ENCODE peak calls at places on chromosomes 3 and 15, in five cellular contexts. One of them, this sample, is unnamed.

GRCh38 chr3:63937661-63938651 is 25.8 kb upstream of the SCAANT1 start:
- DNase-seq in stomach: peak
- DNase-seq in AG10803: no peak
- DNase-seq in fibroblast of lung: no peak
- DNase-seq in GM12865: peak
- DNase-seq in this sample: no peak

GRCh38 chr3:107523361-107524213 is 825 bp downstream of the BBX start:
- DNase-seq in stomach: peak
- DNase-seq in AG10803: peak
- DNase-seq in fibroblast of lung: peak
- DNase-seq in GM12865: peak
- DNase-seq in this sample: peak

GRCh38 chr3:125350597-125350996 is 24.5 kb downstream of the ZNF148 start:
- DNase-seq in stomach: no peak
- DNase-seq in AG10803: no peak
- DNase-seq in fibroblast of lung: no peak
- DNase-seq in GM12865: peak
- DNase-seq in this sample: no peak

GRCh38 chr3:122942241-122942640 is 85.3 kb downstream of the SEMA5B start:
- DNase-seq in stomach: no peak
- DNase-seq in AG10803: no peak
- DNase-seq in fibroblast of lung: no peak
- DNase-seq in GM12865: no peak
- DNase-seq in this sample: no peak

GRCh38 chr3:142652826-142653292 is 56.7 kb downstream of the PLS1 start:
- DNase-seq in stomach: no peak
- DNase-seq in AG10803: no peak
- DNase-seq in fibroblast of lung: peak
- DNase-seq in GM12865: no peak
- DNase-seq in this sample: no peak

GRCh38 chr15:27271258-27271657 is 300.3 kb downstream of the GABRG3 start:
- DNase-seq in stomach: no peak
- DNase-seq in AG10803: no peak
- DNase-seq in fibroblast of lung: no peak
- DNase-seq in GM12865: no peak
- DNase-seq in this sample: no peak

GRCh38 chr3:179729086-179729485 is 76.2 kb downstream of the USP13 start:
- DNase-seq in stomach: no peak
- DNase-seq in AG10803: no peak
- DNase-seq in fibroblast of lung: no peak
- DNase-seq in GM12865: no peak
- DNase-seq in this sample: no peak

GRCh38 chr15:92074646-92075045 is 221.1 kb downstream of the SLCO3A1 start:
- DNase-seq in stomach: no peak
- DNase-seq in AG10803: peak
- DNase-seq in fibroblast of lung: peak
- DNase-seq in GM12865: no peak
- DNase-seq in this sample: no peak

GRCh38 chr15:93485922-93486327 is 396.9 kb upstream of the RGMA start:
- DNase-seq in stomach: peak
- DNase-seq in AG10803: no peak
- DNase-seq in fibroblast of lung: peak
- DNase-seq in GM12865: no peak
- DNase-seq in this sample: no peak

GRCh38 chr3:13017361-13018038 is 55.7 kb downstream of the IQSEC1 start:
- DNase-seq in stomach: no peak
- DNase-seq in AG10803: no peak
- DNase-seq in fibroblast of lung: no peak
- DNase-seq in GM12865: no peak
- DNase-seq in this sample: no peak

GRCh38 chr3:13018561-13019242 is 54.5 kb downstream of the IQSEC1 start:
- DNase-seq in stomach: no peak
- DNase-seq in AG10803: no peak
- DNase-seq in fibroblast of lung: no peak
- DNase-seq in GM12865: no peak
- DNase-seq in this sample: no peak

GRCh38 chr3:13016726-13017255 is 56.4 kb downstream of the IQSEC1 start:
- DNase-seq in stomach: no peak
- DNase-seq in AG10803: no peak
- DNase-seq in fibroblast of lung: no peak
- DNase-seq in GM12865: no peak
- DNase-seq in this sample: no peak

GRCh38 chr3:13019243-13019701 is 54.0 kb downstream of the IQSEC1 start:
- DNase-seq in stomach: no peak
- DNase-seq in AG10803: peak
- DNase-seq in fibroblast of lung: peak
- DNase-seq in GM12865: no peak
- DNase-seq in this sample: peak

GRCh38 chr3:13018039-13018431 is 55.2 kb downstream of the IQSEC1 start:
- DNase-seq in stomach: no peak
- DNase-seq in AG10803: peak
- DNase-seq in fibroblast of lung: no peak
- DNase-seq in GM12865: no peak
- DNase-seq in this sample: no peak
- H3K4me3 ChIP-seq in stomach: no peak
- H3K4me3 ChIP-seq in AG10803: no peak
- H3K4me3 ChIP-seq in fibroblast of lung: no peak
- H3K4me3 ChIP-seq in GM12865: no peak
- H3K4me3 ChIP-seq in this sample: no peak

DNA sequence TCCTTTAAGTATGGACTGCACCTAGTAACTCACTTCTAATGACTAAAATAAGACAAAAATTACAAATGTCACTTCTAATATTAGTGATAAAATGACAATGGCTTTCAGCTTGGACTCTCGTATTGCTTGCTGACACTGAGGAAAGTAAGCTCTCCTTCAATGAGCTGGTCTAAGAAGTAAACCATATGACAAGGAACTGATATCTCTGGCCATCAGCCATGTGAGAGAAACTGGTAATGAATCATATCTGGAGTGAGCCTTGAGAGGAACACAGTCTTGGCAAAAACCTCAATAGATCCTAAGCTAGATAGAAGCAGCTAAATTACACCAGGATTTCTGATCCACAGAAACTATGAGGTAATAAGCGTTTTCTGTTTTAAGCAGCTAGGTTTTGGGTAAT is 1575.1 kb downstream of the OTOL1 start:
- DNase-seq in stomach: no peak
- DNase-seq in AG10803: no peak
- DNase-seq in fibroblast of lung: peak
- DNase-seq in GM12865: no peak
- DNase-seq in this sample: peak
- H3K4me3 ChIP-seq in stomach: no peak
- H3K4me3 ChIP-seq in AG10803: no peak
- H3K4me3 ChIP-seq in fibroblast of lung: no peak
- H3K4me3 ChIP-seq in GM12865: no peak
- H3K4me3 ChIP-seq in this sample: no peak

GRCh38 chr15:79209690-79210089 is 72.8 kb upstream of the ANKRD34C start:
- DNase-seq in stomach: no peak
- DNase-seq in AG10803: no peak
- DNase-seq in fibroblast of lung: no peak
- DNase-seq in GM12865: no peak
- DNase-seq in this sample: no peak
- H3K4me3 ChIP-seq in stomach: no peak
- H3K4me3 ChIP-seq in AG10803: no peak
- H3K4me3 ChIP-seq in fibroblast of lung: no peak
- H3K4me3 ChIP-seq in GM12865: no peak
- H3K4me3 ChIP-seq in this sample: no peak

GRCh38 chr3:97487587-97487986 is 277.0 kb upstream of the ARL6 start:
- DNase-seq in stomach: no peak
- DNase-seq in AG10803: no peak
- DNase-seq in fibroblast of lung: no peak
- DNase-seq in GM12865: no peak
- DNase-seq in this sample: no peak
- H3K4me3 ChIP-seq in stomach: no peak
- H3K4me3 ChIP-seq in AG10803: no peak
- H3K4me3 ChIP-seq in fibroblast of lung: no peak
- H3K4me3 ChIP-seq in GM12865: no peak
- H3K4me3 ChIP-seq in this sample: no peak

GRCh38 chr15:74422370-74422722 is 11.4 kb downstream of the SEMA7A start:
- DNase-seq in stomach: no peak
- DNase-seq in AG10803: no peak
- DNase-seq in fibroblast of lung: no peak
- DNase-seq in GM12865: no peak
- DNase-seq in this sample: no peak
- H3K4me3 ChIP-seq in stomach: no peak
- H3K4me3 ChIP-seq in AG10803: no peak
- H3K4me3 ChIP-seq in fibroblast of lung: no peak
- H3K4me3 ChIP-seq in GM12865: peak
- H3K4me3 ChIP-seq in this sample: no peak

GRCh38 chr3:187292186-187292585 is 649 bp upstream of the MASP1 start:
- DNase-seq in stomach: no peak
- DNase-seq in AG10803: peak
- DNase-seq in fibroblast of lung: no peak
- DNase-seq in GM12865: no peak
- DNase-seq in this sample: no peak

GRCh38 chr3:187292631-187293513 is 1.3 kb upstream of the MASP1 start:
- DNase-seq in stomach: no peak
- DNase-seq in AG10803: peak
- DNase-seq in fibroblast of lung: peak
- DNase-seq in GM12865: no peak
- DNase-seq in this sample: peak

GRCh38 chr3:187293977-187294376 is 2.4 kb upstream of the MASP1 start:
- DNase-seq in stomach: no peak
- DNase-seq in AG10803: peak
- DNase-seq in fibroblast of lung: no peak
- DNase-seq in GM12865: no peak
- DNase-seq in this sample: no peak

GRCh38 chr3:187291512-187292132 is at the start of gene MASP1:
- DNase-seq in stomach: no peak
- DNase-seq in AG10803: peak
- DNase-seq in fibroblast of lung: peak
- DNase-seq in GM12865: no peak
- DNase-seq in this sample: peak

GRCh38 chr3:187293514-187293870 is 2.0 kb upstream of the MASP1 start:
- DNase-seq in stomach: no peak
- DNase-seq in AG10803: peak
- DNase-seq in fibroblast of lung: no peak
- DNase-seq in GM12865: no peak
- DNase-seq in this sample: no peak
- H3K4me3 ChIP-seq in stomach: no peak
- H3K4me3 ChIP-seq in AG10803: peak
- H3K4me3 ChIP-seq in fibroblast of lung: no peak
- H3K4me3 ChIP-seq in GM12865: no peak
- H3K4me3 ChIP-seq in this sample: no peak

GRCh38 chr15:77070180-77070499 is 769 bp downstream of the TSPAN3 start:
- DNase-seq in stomach: no peak
- DNase-seq in AG10803: no peak
- DNase-seq in fibroblast of lung: no peak
- DNase-seq in GM12865: no peak
- DNase-seq in this sample: no peak

GRCh38 chr15:77074350-77074749 is 3.4 kb upstream of the TSPAN3 start:
- DNase-seq in stomach: no peak
- DNase-seq in AG10803: no peak
- DNase-seq in fibroblast of lung: no peak
- DNase-seq in GM12865: no peak
- DNase-seq in this sample: no peak

GRCh38 chr15:77069521-77070121 is 1.3 kb downstream of the TSPAN3 start:
- DNase-seq in stomach: peak
- DNase-seq in AG10803: no peak
- DNase-seq in fibroblast of lung: no peak
- DNase-seq in GM12865: no peak
- DNase-seq in this sample: no peak

GRCh38 chr15:77070500-77071337 is at the start of gene TSPAN3:
- DNase-seq in stomach: peak
- DNase-seq in AG10803: peak
- DNase-seq in fibroblast of lung: peak
- DNase-seq in GM12865: peak
- DNase-seq in this sample: peak

GRCh38 chr15:77071338-77072223 is 672 bp upstream of the TSPAN3 start:
- DNase-seq in stomach: no peak
- DNase-seq in AG10803: peak
- DNase-seq in fibroblast of lung: no peak
- DNase-seq in GM12865: no peak
- DNase-seq in this sample: no peak
- H3K4me3 ChIP-seq in stomach: peak
- H3K4me3 ChIP-seq in AG10803: peak
- H3K4me3 ChIP-seq in fibroblast of lung: no peak
- H3K4me3 ChIP-seq in GM12865: no peak
- H3K4me3 ChIP-seq in this sample: no peak

GRCh38 chr3:56975562-56975961 is 84.9 kb upstream of the SPATA12 start:
- DNase-seq in stomach: no peak
- DNase-seq in AG10803: peak
- DNase-seq in fibroblast of lung: peak
- DNase-seq in GM12865: no peak
- DNase-seq in this sample: no peak

GRCh38 chr3:56976666-56977560 is 83.6 kb upstream of the SPATA12 start:
- DNase-seq in stomach: no peak
- DNase-seq in AG10803: peak
- DNase-seq in fibroblast of lung: peak
- DNase-seq in GM12865: no peak
- DNase-seq in this sample: peak

GRCh38 chr3:56977561-56977889 is 82.9 kb upstream of the SPATA12 start:
- DNase-seq in stomach: no peak
- DNase-seq in AG10803: no peak
- DNase-seq in fibroblast of lung: no peak
- DNase-seq in GM12865: no peak
- DNase-seq in this sample: no peak

GRCh38 chr3:56971816-56972215 is 88.6 kb upstream of the SPATA12 start:
- DNase-seq in stomach: no peak
- DNase-seq in AG10803: no peak
- DNase-seq in fibroblast of lung: no peak
- DNase-seq in GM12865: no peak
- DNase-seq in this sample: no peak

DNA sequence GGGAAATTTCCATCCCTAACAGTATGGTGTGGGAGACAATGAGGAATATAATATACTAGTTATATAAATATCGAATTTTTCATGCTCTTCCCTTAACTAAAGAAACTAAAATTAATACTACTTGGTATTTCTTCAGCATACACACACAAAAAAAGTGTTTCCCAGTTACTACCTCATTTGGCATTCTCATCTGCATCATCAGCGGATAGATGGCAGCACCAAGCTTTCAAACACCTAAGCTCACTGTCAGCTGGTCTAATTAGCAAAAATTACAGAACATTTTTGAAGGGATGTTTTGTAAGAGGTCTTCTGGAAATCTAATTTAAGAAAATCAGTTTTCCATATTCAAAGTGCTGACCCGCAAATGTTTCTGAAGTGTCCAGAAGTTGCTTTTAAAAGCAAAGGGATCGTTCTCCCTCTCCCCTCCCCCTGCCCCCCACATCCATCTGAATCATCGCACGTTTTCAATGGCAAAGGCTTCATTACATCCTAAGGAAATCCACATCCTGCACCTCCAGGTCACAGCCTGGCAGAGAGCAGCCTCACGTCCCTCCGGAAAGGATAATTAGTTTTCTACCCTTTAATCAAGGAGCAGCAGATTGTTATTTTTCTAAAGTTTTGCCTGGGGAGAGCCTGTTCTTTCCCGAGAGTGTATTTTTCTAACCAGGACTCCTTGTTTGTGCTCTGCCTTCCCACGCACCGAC is 86.1 kb upstream of the SPATA12 start:
- DNase-seq in stomach: no peak
- DNase-seq in AG10803: no peak
- DNase-seq in fibroblast of lung: peak
- DNase-seq in GM12865: no peak
- DNase-seq in this sample: no peak
- H3K4me3 ChIP-seq in stomach: no peak
- H3K4me3 ChIP-seq in AG10803: no peak
- H3K4me3 ChIP-seq in fibroblast of lung: no peak
- H3K4me3 ChIP-seq in GM12865: no peak
- H3K4me3 ChIP-seq in this sample: no peak

GRCh38 chr15:74130089-74130848 is at the start of gene ISLR2:
- DNase-seq in stomach: no peak
- DNase-seq in AG10803: peak
- DNase-seq in fibroblast of lung: peak
- DNase-seq in GM12865: no peak
- DNase-seq in this sample: no peak
- H3K4me3 ChIP-seq in stomach: peak
- H3K4me3 ChIP-seq in AG10803: peak
- H3K4me3 ChIP-seq in fibroblast of lung: no peak
- H3K4me3 ChIP-seq in GM12865: no peak
- H3K4me3 ChIP-seq in this sample: peak

GRCh38 chr3:172892158-172892557 is 141.6 kb downstream of the ECT2 start:
- DNase-seq in stomach: no peak
- DNase-seq in AG10803: peak
- DNase-seq in fibroblast of lung: peak
- DNase-seq in GM12865: no peak
- DNase-seq in this sample: peak
- H3K4me3 ChIP-seq in stomach: no peak
- H3K4me3 ChIP-seq in AG10803: no peak
- H3K4me3 ChIP-seq in fibroblast of lung: no peak
- H3K4me3 ChIP-seq in GM12865: no peak
- H3K4me3 ChIP-seq in this sample: no peak